ENCODE peak calls at places on chromosomes 5 and 9, in eight cellular contexts. V, Q, F, S, U, H, N and G are unnamed samples.

GRCh38 chr9:22645893-22646292 is 199.3 kb downstream of the DMRTA1 start:
- DNase-seq in Q (no peak), V (no peak), S (no peak), N (no peak), F (no peak), H (no peak), U (no peak), G (no peak)

GRCh38 chr5:15992918-15993317 is 186.7 kb downstream of the MARCHF11 start:
- DNase-seq in S (no peak), N (no peak), U (no peak), F (no peak), Q (no peak), V (no peak), H (no peak), G (peak)

GRCh38 chr9:5269249-5269715 is 35.2 kb downstream of the RLN2 start:
- DNase-seq in N (no peak), U (no peak), H (no peak), S (no peak), V (no peak), Q (no peak), F (no peak), G (peak)

GRCh38 chr9:112665347-112665746 is 52.6 kb downstream of the INIP start:
- DNase-seq in Q (no peak), N (no peak), U (no peak), V (no peak), H (no peak), F (peak), S (no peak), G (no peak)

GRCh38 chr5:1789838-1790462 is 9.7 kb downstream of the MRPL36 start:
- DNase-seq in F (no peak), V (no peak), H (no peak), U (no peak), N (no peak), Q (no peak), S (no peak), G (no peak)

GRCh38 chr9:93976973-93977372 is 21.8 kb upstream of the BARX1 start:
- DNase-seq in H (no peak), U (no peak), S (no peak), Q (no peak), V (no peak), F (no peak), N (no peak), G (no peak)

GRCh38 chr9:76321185-76321828 is 72.9 kb downstream of the RFK start:
- DNase-seq in S (no peak), N (no peak), F (no peak), Q (no peak), U (no peak), H (no peak), V (no peak), G (no peak)

GRCh38 chr5:139797335-139797734 is 1.7 kb downstream of the PSD2 start:
- DNase-seq in Q (no peak), V (no peak), U (no peak), H (no peak), S (no peak), N (no peak), F (no peak), G (no peak)

GRCh38 chr5:107772418-107773310 is 101.9 kb upstream of the EFNA5 start:
- DNase-seq in N (no peak), U (no peak), H (no peak), S (no peak), Q (no peak), F (no peak), V (no peak), G (no peak)

GRCh38 chr9:91197232-91198181 is 164.2 kb downstream of the AUH start:
- DNase-seq in N (peak), V (no peak), Q (no peak), F (no peak), S (no peak), H (peak), U (no peak), G (peak)

GRCh38 chr5:115179959-115180709 is 10.4 kb upstream of the TRIM36 start:
- DNase-seq in U (no peak), N (peak), F (peak), H (peak), V (no peak), S (no peak), Q (peak), G (peak)

GRCh38 chr5:132506094-132506692 is 15.6 kb upstream of the IRF1 start:
- DNase-seq in N (no peak), V (no peak), F (peak), S (no peak), U (no peak), Q (no peak), H (no peak), G (peak)

GRCh38 chr9:88322906-88323566 is 65.2 kb upstream of the SPIN1 start:
- DNase-seq in N (no peak), U (no peak), Q (no peak), V (no peak), F (peak), H (no peak), S (no peak), G (peak)

GRCh38 chr5:113330533-113331200 is 104.1 kb downstream of the TSSK1B start:
- DNase-seq in V (no peak), N (no peak), H (no peak), F (peak), Q (peak), S (no peak), U (no peak), G (peak)

GRCh38 chr5:43190755-43191603 is 1.0 kb upstream of the NIM1K start:
- DNase-seq in S (no peak), U (no peak), N (no peak), Q (no peak), H (no peak), V (no peak), F (peak), G (peak)

GRCh38 chr5:34015120-34015807 is 7.4 kb upstream of the AMACR start:
- DNase-seq in H (no peak), F (no peak), N (no peak), U (no peak), S (no peak), Q (no peak), V (no peak), G (no peak)

GRCh38 chr9:88835038-88835466 is 156.2 kb upstream of the S1PR3 start:
- DNase-seq in N (no peak), H (no peak), V (no peak), U (no peak), F (peak), S (no peak), Q (no peak), G (peak)